ENCODE peak calls at places on chromosomes 1 and 21, in nine cellular contexts. I is mucosa of descending colon, L is left ventricle myocardium inferior, Q is colonic mucosa, V is body of pancreas, Z is PC-3, G is stomach, F is heart left ventricle, X is neural progenitor cell. J is an unnamed sample. For H3K4me1, the result is how much of the 10 kb centered on the place peaks cover.

GRCh38 chr1:6783956-6784559 is 1.2 kb upstream of the CAMTA1 start:
- DNase-seq in I (no peak), L (no peak), Q (no peak), V (no peak), Z (peak), G (no peak), F (no peak), X (no peak), J (no peak)

GRCh38 chr21:45255381-45256020 is 32.2 kb downstream of the POFUT2 start:
- DNase-seq in I (no peak), L (no peak), Q (peak), V (no peak), Z (peak), G (no peak), F (no peak), X (no peak), J (no peak)

GRCh38 chr1:246875041-246876026 is 56.4 kb downstream of the AHCTF1 start:
- DNase-seq in I (no peak), L (no peak), Q (no peak), V (no peak), Z (peak), G (no peak), F (no peak), X (no peak), J (no peak)

GRCh38 chr21:45504021-45504515 is 38.2 kb downstream of the SLC19A1 start:
- DNase-seq in I (peak), L (peak), Q (no peak), V (no peak), Z (no peak), G (no peak), F (no peak), X (no peak), J (no peak)

GRCh38 chr1:116166655-116167054 is 55.5 kb downstream of the MAB21L3 start:
- DNase-seq in I (peak), L (no peak), Q (peak), V (no peak), Z (no peak), G (no peak), F (no peak), X (no peak), J (no peak)

GRCh38 chr1:167516404-167517388 is 1.6 kb downstream of the CD247 start:
- DNase-seq in I (no peak), L (no peak), Q (no peak), V (no peak), Z (no peak), G (no peak), F (no peak), X (no peak), J (no peak)

GRCh38 chr1:19651141-19651737 is 7.1 kb downstream of the NBL1 start:
- DNase-seq in I (no peak), L (peak), Q (no peak), V (peak), Z (peak), G (peak), F (peak), X (peak), J (peak)

GRCh38 chr1:20472860-20473711 is 12.9 kb downstream of the CAMK2N1 start:
- DNase-seq in I (peak), L (peak), Q (peak), V (peak), Z (no peak), G (peak), F (peak), X (peak), J (no peak)

GRCh38 chr1:159054427-159054826 is 22.1 kb downstream of the AIM2 start:
- DNase-seq in I (no peak), L (no peak), Q (no peak), V (no peak), Z (no peak), G (no peak), F (no peak), X (no peak), J (peak)

GRCh38 chr1:39255212-39255611 is 50.7 kb downstream of the MACF1 start:
- DNase-seq in I (no peak), L (no peak), Q (no peak), V (no peak), Z (no peak), G (no peak), F (no peak), X (no peak), J (no peak)

GRCh38 chr1:43267818-43268425 is 1.9 kb upstream of the TMEM125 start:
- DNase-seq in I (no peak), L (no peak), Q (no peak), V (peak), Z (no peak), G (peak), F (no peak), X (no peak), J (no peak)

GRCh38 chr1:236301080-236301957 is 19.6 kb upstream of the ERO1B start:
- DNase-seq in I (no peak), L (no peak), Q (no peak), V (peak), Z (no peak), G (no peak), F (no peak), X (no peak), J (no peak)

GRCh38 chr1:208272713-208273112 is 28.5 kb upstream of the PLXNA2 start:
- DNase-seq in I (no peak), L (no peak), Q (no peak), V (no peak), Z (no peak), G (no peak), F (no peak), X (no peak), J (no peak)

GRCh38 chr1:62484824-62485468 is 48.1 kb downstream of the USP1 start:
- DNase-seq in I (no peak), L (no peak), Q (no peak), V (no peak), Z (no peak), G (no peak), F (no peak), X (no peak), J (no peak)

GRCh38 chr1:172820759-172821158 is 161.9 kb downstream of the FASLG start:
- DNase-seq in I (no peak), L (no peak), Q (no peak), V (no peak), Z (peak), G (no peak), F (no peak), X (no peak), J (no peak)

GRCh38 chr1:172815740-172816139 is 156.8 kb downstream of the FASLG start:
- DNase-seq in I (no peak), L (no peak), Q (no peak), V (no peak), Z (no peak), G (no peak), F (no peak), X (no peak), J (no peak)

GRCh38 chr1:172821609-172822274 is 162.8 kb downstream of the FASLG start:
- DNase-seq in I (no peak), L (no peak), Q (no peak), V (peak), Z (peak), G (no peak), F (no peak), X (no peak), J (peak)

GRCh38 chr1:172823534-172823933 is 164.6 kb downstream of the FASLG start:
- DNase-seq in I (no peak), L (no peak), Q (no peak), V (no peak), Z (no peak), G (no peak), F (no peak), X (no peak), J (peak)

DNA sequence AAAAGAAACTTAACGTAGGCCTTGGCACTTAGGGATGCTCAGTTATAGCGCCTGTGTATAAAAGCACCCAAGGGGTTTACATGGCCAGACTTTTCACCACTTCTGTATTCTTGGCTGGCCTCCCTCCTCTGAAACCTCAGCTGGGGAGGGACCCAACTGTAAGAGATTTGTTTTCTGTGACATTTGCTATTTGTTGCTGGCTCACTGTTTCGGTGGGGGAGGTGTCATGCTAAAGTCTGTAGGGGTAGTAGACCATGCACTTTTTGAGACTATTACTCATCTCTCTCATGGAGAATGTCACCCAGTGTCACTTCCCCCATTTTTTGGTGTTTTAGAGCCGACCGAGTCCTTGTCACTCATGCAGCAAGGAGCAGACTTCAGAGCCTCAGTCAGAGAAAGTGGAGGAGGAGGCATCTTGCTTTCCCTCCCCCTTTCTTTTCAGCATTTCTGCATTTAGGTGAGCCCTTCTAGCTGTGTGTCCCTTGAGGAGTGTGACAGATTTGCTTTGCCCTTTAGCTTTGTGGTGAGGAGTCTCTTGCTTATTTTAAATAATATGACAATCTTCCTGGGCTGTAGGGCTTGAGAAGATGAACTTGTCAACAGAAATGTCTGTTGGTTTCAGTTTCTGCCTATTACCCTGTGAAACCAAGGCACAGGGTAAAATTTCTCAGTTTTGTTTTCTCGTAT is 160.1 kb downstream of the FASLG start:
- DNase-seq in I (no peak), L (no peak), Q (no peak), V (peak), Z (no peak), G (no peak), F (no peak), X (no peak), J (no peak)
- H3K4me3 ChIP-seq in I (no peak), L (no peak), Q (no peak), V (no peak), Z (no peak), G (no peak), F (no peak), X (no peak), J (no peak)

DNA sequence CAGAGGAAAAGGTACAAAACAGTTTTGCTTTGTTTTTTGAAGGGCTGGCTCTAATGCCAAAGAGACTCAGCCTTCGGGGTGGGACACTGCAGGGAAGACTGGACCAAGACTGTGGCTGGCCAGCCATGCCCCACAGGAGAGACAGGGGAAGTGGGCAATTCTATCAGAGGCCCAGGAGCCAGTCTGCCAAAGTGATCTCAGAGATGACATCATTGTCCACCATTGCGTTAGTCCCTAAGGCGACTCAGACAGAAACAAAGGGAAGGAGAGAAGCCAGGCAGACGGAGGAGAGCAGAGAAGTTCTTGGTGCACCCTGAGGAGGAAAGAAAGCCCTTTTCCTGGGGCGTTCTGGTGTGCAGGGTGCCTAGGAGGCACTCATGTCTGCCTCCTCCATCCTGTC is 26.4 kb downstream of the OPTC start:
- DNase-seq in I (no peak), L (no peak), Q (no peak), V (no peak), Z (no peak), G (no peak), F (no peak), X (no peak), J (no peak)
- H3K4me1 ChIP-seq in I (under half), L (under half), Q (under half), V (under half), Z (under half), G (half or more), F (under half), X (under half), J (under half)

GRCh38 chr1:155053531-155054105 is 2.5 kb downstream of the ADAM15 start:
- DNase-seq in I (peak), L (no peak), Q (no peak), V (no peak), Z (no peak), G (no peak), F (no peak), X (no peak), J (no peak)

GRCh38 chr1:155050560-155051341 is at the start of gene ADAM15:
- DNase-seq in I (peak), L (peak), Q (peak), V (peak), Z (peak), G (peak), F (peak), X (peak), J (peak)

GRCh38 chr1:155051342-155051776 is 243 bp downstream of the ADAM15 start:
- DNase-seq in I (no peak), L (no peak), Q (no peak), V (no peak), Z (no peak), G (no peak), F (no peak), X (no peak), J (no peak)

GRCh38 chr1:155052412-155053400 is 1.6 kb downstream of the ADAM15 start:
- DNase-seq in I (no peak), L (peak), Q (peak), V (no peak), Z (peak), G (no peak), F (peak), X (peak), J (no peak)

DNA sequence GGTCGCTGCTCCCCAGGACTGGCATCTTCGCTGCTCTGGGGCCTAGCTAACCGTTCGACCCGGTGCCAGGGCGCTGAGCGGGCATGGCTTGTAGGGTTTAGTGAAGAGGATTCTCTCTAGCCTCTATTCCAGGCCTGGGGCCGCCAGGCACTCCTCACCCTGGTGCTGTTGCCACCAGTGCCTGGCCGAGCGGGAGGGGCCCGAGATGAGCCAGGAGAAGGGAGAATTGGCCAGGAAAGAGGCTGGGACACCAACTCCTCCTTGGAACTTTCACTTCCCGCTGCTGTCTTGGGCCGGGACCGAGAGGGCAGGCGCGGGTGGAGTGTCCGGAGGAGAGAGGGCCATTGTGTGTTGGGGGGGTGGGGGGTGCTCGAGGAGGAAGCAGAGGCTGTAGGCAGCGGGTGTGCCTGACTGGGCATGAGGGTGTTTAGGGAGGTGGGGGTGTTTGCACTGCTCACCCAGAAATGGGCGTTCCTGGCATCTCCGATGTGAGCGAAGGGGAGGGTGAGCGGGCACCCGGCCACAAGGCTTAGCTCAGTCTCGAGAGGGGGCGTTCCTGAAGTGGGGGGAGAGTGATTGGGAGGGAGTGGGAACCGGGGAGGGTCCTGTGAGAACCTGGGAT is 772 bp downstream of the ADAM15 start:
- DNase-seq in I (peak), L (peak), Q (peak), V (peak), Z (peak), G (peak), F (peak), X (peak), J (peak)
- TF ChIP-seq CTCF in I (no peak), L (no peak), Q (no peak), V (no peak), Z (no peak), G (no peak), F (no peak), X (no peak), J (no peak)

DNA sequence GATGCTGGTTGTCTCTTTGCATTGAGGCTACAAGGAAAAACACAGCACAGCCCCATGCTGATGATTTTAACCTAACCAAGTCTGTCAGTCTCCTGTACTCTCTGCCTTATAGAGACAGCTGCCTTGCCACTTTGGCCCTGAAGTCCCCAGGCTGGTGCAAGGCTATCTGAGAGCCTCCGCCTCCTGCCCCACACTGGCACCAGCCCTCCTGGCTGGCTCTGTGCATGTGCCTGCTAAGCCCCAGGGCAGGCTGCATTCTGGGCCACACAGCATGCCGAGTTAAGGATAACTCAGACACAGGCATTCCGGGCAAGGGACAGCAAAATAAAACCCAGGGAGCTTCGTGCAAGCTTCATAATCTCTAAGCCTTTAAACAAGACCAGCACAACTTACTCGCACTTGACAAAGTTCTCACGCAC is 910 bp downstream of the RUNX1 start:
- DNase-seq in I (no peak), L (no peak), Q (no peak), V (no peak), Z (peak), G (no peak), F (no peak), X (peak), J (no peak)
- H3K4me3 ChIP-seq in I (no peak), L (peak), Q (peak), V (no peak), Z (peak), G (peak), F (peak), X (no peak), J (no peak)

DNA sequence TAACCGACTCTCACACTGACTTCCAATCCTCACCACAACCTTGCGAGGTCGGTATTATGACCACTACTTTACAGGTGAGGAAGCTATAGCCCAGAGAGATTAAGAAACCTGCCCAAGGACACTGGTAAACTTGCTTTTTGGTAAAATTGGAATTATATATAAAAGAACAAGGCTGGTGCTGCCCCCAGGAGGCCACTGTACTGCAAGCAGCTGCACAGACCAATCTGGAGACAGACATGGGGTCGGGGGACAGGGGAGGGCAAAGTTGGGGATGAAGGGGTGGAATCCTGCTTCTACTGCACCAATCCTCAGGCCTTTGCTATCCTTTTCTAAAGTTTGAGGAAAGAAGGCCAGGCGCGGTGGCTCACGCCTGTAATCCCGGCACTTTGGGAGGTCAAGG is 280.8 kb downstream of the SPATA17 start:
- DNase-seq in I (no peak), L (no peak), Q (no peak), V (no peak), Z (peak), G (no peak), F (no peak), X (no peak), J (peak)
- H3K4me1 ChIP-seq in I (under half), L (under half), Q (under half), V (under half), Z (under half), G (under half), F (under half), X (under half), J (under half)

GRCh38 chr1:69739181-69739580 is 171.5 kb downstream of the LRRC7 start:
- DNase-seq in I (no peak), L (no peak), Q (no peak), V (no peak), Z (no peak), G (no peak), F (no peak), X (peak), J (no peak)

GRCh38 chr1:69738458-69738857 is 170.7 kb downstream of the LRRC7 start:
- DNase-seq in I (no peak), L (no peak), Q (no peak), V (no peak), Z (no peak), G (no peak), F (no peak), X (no peak), J (no peak)

GRCh38 chr1:69743146-69743545 is 175.4 kb downstream of the LRRC7 start:
- DNase-seq in I (no peak), L (no peak), Q (no peak), V (no peak), Z (no peak), G (no peak), F (no peak), X (no peak), J (no peak)

DNA sequence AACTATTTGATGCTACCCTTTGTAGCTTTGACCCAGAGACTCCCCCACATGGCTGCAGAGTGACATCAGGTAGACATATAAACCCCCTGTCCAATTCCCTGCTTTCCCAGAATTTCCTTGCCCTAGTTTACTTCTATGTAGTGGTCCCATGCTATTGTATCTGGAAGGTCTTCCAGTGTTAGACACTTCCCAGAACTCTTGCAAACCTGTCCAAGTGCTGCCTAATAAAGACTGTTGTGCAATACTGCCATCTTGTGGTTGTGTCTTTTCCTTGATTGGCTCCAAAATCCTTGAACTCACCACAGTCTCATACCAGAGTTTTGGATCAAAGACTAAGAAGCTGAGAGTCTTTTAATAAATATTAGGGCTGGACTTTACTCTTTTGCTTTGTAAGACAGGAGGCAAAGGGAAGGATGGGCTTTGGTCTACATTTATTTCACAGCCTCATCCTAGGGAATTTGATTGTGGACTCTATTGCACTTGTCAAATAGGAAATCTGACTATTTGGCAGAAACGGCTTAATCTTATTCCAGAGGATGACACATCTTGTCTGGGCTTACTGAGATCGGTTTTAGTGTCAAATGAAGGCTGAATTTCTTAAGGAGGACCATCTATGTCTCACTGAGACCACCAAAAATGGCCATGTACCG is 169.9 kb downstream of the LRRC7 start:
- DNase-seq in I (no peak), L (no peak), Q (peak), V (peak), Z (peak), G (no peak), F (peak), X (peak), J (peak)
- TF ChIP-seq CTCF in I (peak), L (peak), Q (peak), V (peak), Z (peak), G (no peak), F (peak), X (peak), J (peak)

DNA sequence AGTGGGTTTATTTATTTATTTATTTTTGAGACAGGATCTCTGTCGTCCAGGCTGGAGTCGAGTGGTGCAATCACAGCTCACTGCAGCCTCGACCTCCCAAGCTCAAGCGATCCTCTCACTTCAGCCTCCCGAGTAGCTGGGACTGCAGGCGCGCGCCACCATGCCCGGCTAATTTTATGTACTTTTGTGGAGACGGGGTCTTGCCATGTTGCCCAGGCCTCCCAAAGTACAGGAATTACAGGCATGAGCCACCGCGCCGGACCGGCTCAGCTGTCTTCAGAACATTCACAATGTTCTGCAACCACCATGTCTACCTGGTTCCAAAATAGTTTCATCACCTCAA is 406 bp upstream of the DNAJC8 start:
- DNase-seq in I (no peak), L (no peak), Q (no peak), V (no peak), Z (no peak), G (no peak), F (no peak), X (no peak), J (no peak)
- H3K4me3 ChIP-seq in I (no peak), L (peak), Q (peak), V (no peak), Z (peak), G (peak), F (peak), X (peak), J (peak)